ENCODE peak calls at places on chromosomes 5 and 9, in six cellular contexts. One of them, this sample, is unnamed. For H3K4me1, the result is how much of the 10 kb centered on the place peaks cover.

GRCh38 chr5:73030531-73030930 is 74.7 kb downstream of the FCHO2 start:
- DNase-seq in PC-9: peak
- DNase-seq in cardiac muscle cell: no peak
- DNase-seq in A673: no peak
- DNase-seq in mesendoderm: peak
- DNase-seq in H1: no peak
- DNase-seq in this sample: no peak

GRCh38 chr5:27124590-27124989 is 86.2 kb upstream of the CDH9 start:
- DNase-seq in PC-9: no peak
- DNase-seq in cardiac muscle cell: peak
- DNase-seq in A673: peak
- DNase-seq in mesendoderm: peak
- DNase-seq in H1: no peak
- DNase-seq in this sample: no peak

GRCh38 chr9:134372621-134373267 is 46.5 kb downstream of the RXRA start:
- DNase-seq in PC-9: no peak
- DNase-seq in cardiac muscle cell: no peak
- DNase-seq in A673: no peak
- DNase-seq in mesendoderm: no peak
- DNase-seq in H1: no peak
- DNase-seq in this sample: no peak

GRCh38 chr5:172149073-172149472 is 39.0 kb downstream of the STK10 start:
- DNase-seq in PC-9: no peak
- DNase-seq in cardiac muscle cell: no peak
- DNase-seq in A673: no peak
- DNase-seq in mesendoderm: no peak
- DNase-seq in H1: no peak
- DNase-seq in this sample: no peak

GRCh38 chr5:85441138-85441537 is 1056.5 kb upstream of the EDIL3 start:
- DNase-seq in PC-9: no peak
- DNase-seq in cardiac muscle cell: no peak
- DNase-seq in A673: no peak
- DNase-seq in mesendoderm: no peak
- DNase-seq in H1: no peak
- DNase-seq in this sample: no peak

GRCh38 chr9:137201205-137201868 is 796 bp upstream of the TPRN start:
- DNase-seq in PC-9: no peak
- DNase-seq in cardiac muscle cell: no peak
- DNase-seq in A673: no peak
- DNase-seq in mesendoderm: peak
- DNase-seq in H1: no peak
- DNase-seq in this sample: no peak

GRCh38 chr5:176547811-176548210 is 1.3 kb upstream of the CDHR2 start:
- DNase-seq in PC-9: peak
- DNase-seq in cardiac muscle cell: no peak
- DNase-seq in A673: no peak
- DNase-seq in mesendoderm: no peak
- DNase-seq in H1: no peak
- DNase-seq in this sample: no peak

GRCh38 chr5:92518318-92518913 is 1062.6 kb downstream of the NR2F1-AS1 start:
- DNase-seq in PC-9: no peak
- DNase-seq in cardiac muscle cell: peak
- DNase-seq in A673: peak
- DNase-seq in mesendoderm: peak
- DNase-seq in H1: no peak
- DNase-seq in this sample: no peak

GRCh38 chr9:120099064-120099463 is 480.9 kb downstream of the CDK5RAP2 start:
- DNase-seq in PC-9: no peak
- DNase-seq in cardiac muscle cell: no peak
- DNase-seq in A673: peak
- DNase-seq in mesendoderm: peak
- DNase-seq in H1: no peak
- DNase-seq in this sample: no peak

GRCh38 chr5:141512390-141513020 is 23.6 kb downstream of the PCDHGC5 start:
- DNase-seq in PC-9: no peak
- DNase-seq in cardiac muscle cell: peak
- DNase-seq in A673: peak
- DNase-seq in mesendoderm: peak
- DNase-seq in H1: peak
- DNase-seq in this sample: peak

GRCh38 chr5:87393331-87393730 is 19.4 kb downstream of the CCNH start:
- DNase-seq in PC-9: peak
- DNase-seq in cardiac muscle cell: no peak
- DNase-seq in A673: peak
- DNase-seq in mesendoderm: no peak
- DNase-seq in H1: no peak
- DNase-seq in this sample: no peak

GRCh38 chr9:123283455-123283854 is 15.1 kb upstream of the STRBP start:
- DNase-seq in PC-9: no peak
- DNase-seq in cardiac muscle cell: no peak
- DNase-seq in A673: no peak
- DNase-seq in mesendoderm: no peak
- DNase-seq in H1: no peak
- DNase-seq in this sample: no peak

GRCh38 chr9:95857122-95857521 is 18.4 kb upstream of the ERCC6L2 start:
- DNase-seq in PC-9: peak
- DNase-seq in cardiac muscle cell: peak
- DNase-seq in A673: peak
- DNase-seq in mesendoderm: peak
- DNase-seq in H1: no peak
- DNase-seq in this sample: no peak

GRCh38 chr9:136403538-136403914 is 3.6 kb upstream of the SNAPC4 start:
- DNase-seq in PC-9: no peak
- DNase-seq in cardiac muscle cell: no peak
- DNase-seq in A673: no peak
- DNase-seq in mesendoderm: no peak
- DNase-seq in H1: no peak
- DNase-seq in this sample: peak

GRCh38 chr5:101678494-101679193 is 617.4 kb downstream of the SLCO4C1 start:
- DNase-seq in PC-9: peak
- DNase-seq in cardiac muscle cell: peak
- DNase-seq in A673: peak
- DNase-seq in mesendoderm: peak
- DNase-seq in H1: peak
- DNase-seq in this sample: peak

GRCh38 chr9:136853596-136854112 is 1.5 kb downstream of the MAMDC4 start:
- DNase-seq in PC-9: peak
- DNase-seq in cardiac muscle cell: no peak
- DNase-seq in A673: no peak
- DNase-seq in mesendoderm: no peak
- DNase-seq in H1: no peak
- DNase-seq in this sample: no peak

GRCh38 chr9:89969881-89970639 is 365.2 kb downstream of the GADD45G start:
- DNase-seq in PC-9: no peak
- DNase-seq in cardiac muscle cell: no peak
- DNase-seq in A673: no peak
- DNase-seq in mesendoderm: no peak
- DNase-seq in H1: no peak
- DNase-seq in this sample: no peak

GRCh38 chr5:97162045-97162444 is 19.6 kb upstream of the LIX1 start:
- DNase-seq in PC-9: peak
- DNase-seq in cardiac muscle cell: peak
- DNase-seq in A673: peak
- DNase-seq in mesendoderm: peak
- DNase-seq in H1: no peak
- DNase-seq in this sample: peak

GRCh38 chr9:110317921-110318320 is 19.7 kb downstream of the TXNDC8 start:
- DNase-seq in PC-9: no peak
- DNase-seq in cardiac muscle cell: no peak
- DNase-seq in A673: no peak
- DNase-seq in mesendoderm: no peak
- DNase-seq in H1: no peak
- DNase-seq in this sample: no peak

GRCh38 chr9:98172604-98173003 is 19.8 kb downstream of the CORO2A start:
- DNase-seq in PC-9: peak
- DNase-seq in cardiac muscle cell: peak
- DNase-seq in A673: no peak
- DNase-seq in mesendoderm: peak
- DNase-seq in H1: no peak
- DNase-seq in this sample: no peak

GRCh38 chr9:114697951-114698351 is 16.0 kb upstream of the TEX48 start:
- DNase-seq in PC-9: no peak
- DNase-seq in cardiac muscle cell: no peak
- DNase-seq in A673: no peak
- DNase-seq in mesendoderm: no peak
- DNase-seq in H1: no peak
- DNase-seq in this sample: peak

GRCh38 chr5:40447438-40447837 is 232.3 kb upstream of the PTGER4 start:
- DNase-seq in PC-9: peak
- DNase-seq in cardiac muscle cell: no peak
- DNase-seq in A673: no peak
- DNase-seq in mesendoderm: no peak
- DNase-seq in H1: no peak
- DNase-seq in this sample: no peak

GRCh38 chr9:134686896-134687295 is 45.3 kb downstream of the COL5A1 start:
- DNase-seq in PC-9: no peak
- DNase-seq in cardiac muscle cell: no peak
- DNase-seq in A673: no peak
- DNase-seq in mesendoderm: no peak
- DNase-seq in H1: no peak
- DNase-seq in this sample: no peak

GRCh38 chr9:102499468-102499867 is 495.7 kb upstream of the CYLC2 start:
- DNase-seq in PC-9: no peak
- DNase-seq in cardiac muscle cell: no peak
- DNase-seq in A673: no peak
- DNase-seq in mesendoderm: no peak
- DNase-seq in H1: no peak
- DNase-seq in this sample: no peak

GRCh38 chr5:4018968-4019766 is 423.5 kb downstream of the IRX1 start:
- DNase-seq in PC-9: no peak
- DNase-seq in cardiac muscle cell: no peak
- DNase-seq in A673: no peak
- DNase-seq in mesendoderm: no peak
- DNase-seq in H1: no peak
- DNase-seq in this sample: no peak

GRCh38 chr9:90870646-90871326 is 69.2 kb downstream of the SYK start:
- DNase-seq in PC-9: no peak
- DNase-seq in cardiac muscle cell: peak
- DNase-seq in A673: peak
- DNase-seq in mesendoderm: peak
- DNase-seq in H1: no peak
- DNase-seq in this sample: peak

GRCh38 chr9:33510264-33511183 is 13.5 kb upstream of the ANKRD18B start:
- DNase-seq in PC-9: no peak
- DNase-seq in cardiac muscle cell: peak
- DNase-seq in A673: peak
- DNase-seq in mesendoderm: peak
- DNase-seq in H1: no peak
- DNase-seq in this sample: peak

GRCh38 chr5:150162142-150162513 is 4.5 kb upstream of the CDX1 start:
- DNase-seq in PC-9: no peak
- DNase-seq in cardiac muscle cell: no peak
- DNase-seq in A673: no peak
- DNase-seq in mesendoderm: no peak
- DNase-seq in H1: no peak
- DNase-seq in this sample: no peak

GRCh38 chr5:150163035-150163434 is 3.5 kb upstream of the CDX1 start:
- DNase-seq in PC-9: no peak
- DNase-seq in cardiac muscle cell: no peak
- DNase-seq in A673: no peak
- DNase-seq in mesendoderm: no peak
- DNase-seq in H1: no peak
- DNase-seq in this sample: no peak

GRCh38 chr5:150164211-150164610 is 2.4 kb upstream of the CDX1 start:
- DNase-seq in PC-9: no peak
- DNase-seq in cardiac muscle cell: no peak
- DNase-seq in A673: no peak
- DNase-seq in mesendoderm: no peak
- DNase-seq in H1: no peak
- DNase-seq in this sample: no peak

GRCh38 chr5:150164640-150165039 is 1.9 kb upstream of the CDX1 start:
- DNase-seq in PC-9: no peak
- DNase-seq in cardiac muscle cell: no peak
- DNase-seq in A673: no peak
- DNase-seq in mesendoderm: no peak
- DNase-seq in H1: no peak
- DNase-seq in this sample: no peak

GRCh38 chr5:150163547-150164059 is 3.0 kb upstream of the CDX1 start:
- DNase-seq in PC-9: no peak
- DNase-seq in cardiac muscle cell: no peak
- DNase-seq in A673: no peak
- DNase-seq in mesendoderm: peak
- DNase-seq in H1: no peak
- DNase-seq in this sample: no peak
- H3K27ac ChIP-seq in PC-9: no peak
- H3K27ac ChIP-seq in cardiac muscle cell: no peak
- H3K27ac ChIP-seq in A673: no peak
- H3K27ac ChIP-seq in mesendoderm: no peak
- H3K27ac ChIP-seq in H1: no peak
- H3K27ac ChIP-seq in this sample: no peak

DNA sequence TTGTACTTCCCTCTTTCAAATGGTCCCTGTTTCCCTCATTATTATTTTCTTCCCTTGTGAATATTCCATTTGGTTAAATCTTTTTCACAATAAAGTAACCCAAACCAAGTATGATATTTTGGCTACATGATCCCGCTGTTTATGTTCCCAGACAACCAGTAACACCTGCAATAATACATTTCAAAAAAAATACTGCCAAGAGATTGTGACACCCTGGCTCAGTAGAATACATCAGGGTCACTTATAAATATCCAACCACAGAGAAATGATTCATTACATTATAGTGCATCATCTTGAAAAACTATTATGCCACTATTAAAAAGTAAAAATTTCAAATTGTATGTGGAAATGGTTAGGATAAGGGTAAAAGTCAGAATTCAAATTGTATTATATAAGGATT is 7.2 kb upstream of the OXCT1 start:
- DNase-seq in PC-9: no peak
- DNase-seq in cardiac muscle cell: no peak
- DNase-seq in A673: no peak
- DNase-seq in mesendoderm: no peak
- DNase-seq in H1: no peak
- DNase-seq in this sample: no peak
- H3K4me1 ChIP-seq in PC-9: under half
- H3K4me1 ChIP-seq in cardiac muscle cell: under half
- H3K4me1 ChIP-seq in A673: under half
- H3K4me1 ChIP-seq in mesendoderm: under half
- H3K4me1 ChIP-seq in H1: under half
- H3K4me1 ChIP-seq in this sample: under half

DNA sequence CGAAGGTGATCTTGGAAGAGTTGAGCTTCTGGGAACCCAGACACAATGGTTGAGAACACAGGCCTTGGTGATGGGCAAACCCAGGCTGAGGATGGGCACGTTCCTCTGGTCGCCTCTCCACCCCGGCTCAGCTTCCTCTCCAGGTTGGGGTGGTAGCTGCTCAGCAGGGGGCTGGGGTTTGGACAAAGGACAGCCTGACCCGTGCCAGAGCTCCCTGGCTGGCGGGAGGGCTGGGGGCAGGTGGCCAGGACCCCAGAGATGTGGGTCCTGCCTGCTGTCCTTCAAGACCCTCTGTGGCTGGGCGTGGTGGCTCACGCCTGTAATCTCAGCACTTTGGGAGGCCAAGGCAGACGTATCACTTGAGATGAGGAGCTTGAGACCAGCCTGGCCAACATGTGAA is 25.2 kb downstream of the NCS1 start:
- DNase-seq in PC-9: no peak
- DNase-seq in cardiac muscle cell: no peak
- DNase-seq in A673: no peak
- DNase-seq in mesendoderm: no peak
- DNase-seq in H1: no peak
- DNase-seq in this sample: no peak
- H3K27ac ChIP-seq in PC-9: no peak
- H3K27ac ChIP-seq in cardiac muscle cell: peak
- H3K27ac ChIP-seq in A673: no peak
- H3K27ac ChIP-seq in mesendoderm: no peak
- H3K27ac ChIP-seq in H1: no peak
- H3K27ac ChIP-seq in this sample: no peak

GRCh38 chr9:36158122-36158521 is 11.1 kb upstream of the CCIN start:
- DNase-seq in PC-9: no peak
- DNase-seq in cardiac muscle cell: no peak
- DNase-seq in A673: no peak
- DNase-seq in mesendoderm: no peak
- DNase-seq in H1: no peak
- DNase-seq in this sample: no peak
- H3K4me1 ChIP-seq in PC-9: under half
- H3K4me1 ChIP-seq in cardiac muscle cell: under half
- H3K4me1 ChIP-seq in A673: under half
- H3K4me1 ChIP-seq in mesendoderm: under half
- H3K4me1 ChIP-seq in H1: under half
- H3K4me1 ChIP-seq in this sample: under half